ENCODE peak calls at places on chromosomes 12 and 14, in eight cellular contexts. I is HepG2, S is A549, R is HCT116, H is K562, T is H1, A is SK-N-SH, M is GM12878. N is an unnamed sample.
A peak's percentile ranks its signal among the peaks of the same experiment; 100 is the strongest.

GRCh38 chr12:12837025-12837872 is 24.1 kb downstream of the DDX47 start:
- DNase-seq in R (peak; percentile 67), I (peak; percentile 37), S (peak; percentile 81), A (peak; percentile 66), M (no peak), T (peak; percentile 51), H (peak; percentile 48), N (peak; percentile 84)

GRCh38 chr12:52043386-52044212 is 7.6 kb upstream of the NR4A1 start:
- DNase-seq in R (no peak), S (no peak), A (no peak), T (no peak), M (no peak), I (peak; percentile 52), H (no peak), N (no peak)

GRCh38 chr12:52278530-52278929 is 4.1 kb downstream of the KRT86 start:
- DNase-seq in R (no peak), I (no peak), T (no peak), H (no peak), A (no peak), M (no peak), S (peak; percentile 57), N (no peak)

GRCh38 chr14:78983126-78983525 is 813.0 kb downstream of the NRXN3 start:
- DNase-seq in H (no peak), R (no peak), M (no peak), A (no peak), T (no peak), S (no peak), I (no peak), N (peak; percentile 68)

GRCh38 chr12:26062566-26062965 is 62.3 kb downstream of the BHLHE41 start:
- DNase-seq in I (no peak), R (no peak), M (no peak), H (no peak), T (no peak), S (no peak), A (no peak), N (peak; percentile 57)

GRCh38 chr12:104742551-104742961 is 215.5 kb downstream of the SLC41A2 start:
- DNase-seq in M (no peak), T (no peak), H (no peak), R (no peak), A (no peak), S (no peak), I (no peak), N (no peak)

GRCh38 chr14:62759796-62760195 is 285.5 kb downstream of the KCNH5 start:
- DNase-seq in R (no peak), M (no peak), S (no peak), H (no peak), I (no peak), T (no peak), A (no peak), N (no peak)

GRCh38 chr12:5584776-5585560 is 153.1 kb downstream of the NTF3 start:
- DNase-seq in A (no peak), H (no peak), R (no peak), T (no peak), S (no peak), I (no peak), M (no peak), N (no peak)

DNA sequence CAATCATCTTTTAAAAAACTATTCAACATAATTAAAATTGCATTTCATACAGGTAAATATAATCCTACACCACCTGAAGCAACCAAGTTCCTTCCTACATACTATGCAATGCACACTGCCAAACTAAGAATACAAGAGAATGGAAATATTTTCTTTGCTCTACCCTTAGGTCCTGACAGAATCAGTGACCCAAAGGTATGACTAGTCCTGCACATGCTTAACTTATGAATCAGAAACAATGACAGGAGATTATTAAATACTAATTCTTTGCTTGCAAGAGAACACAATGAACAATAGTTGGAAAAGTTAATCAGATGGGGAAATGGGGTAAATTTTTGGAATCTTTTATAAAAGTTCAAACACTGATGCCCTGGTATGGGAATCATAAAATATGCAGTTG is 220.1 kb downstream of the SOX5 start:
- DNase-seq in M (no peak), T (no peak), S (no peak), H (no peak), I (no peak), A (no peak), R (no peak), N (peak; percentile 50)
- TF ChIP-seq RAD21 in M (no peak), T (no peak), S (no peak), H (no peak), I (no peak), A (no peak), R (no peak), N (no peak)

DNA sequence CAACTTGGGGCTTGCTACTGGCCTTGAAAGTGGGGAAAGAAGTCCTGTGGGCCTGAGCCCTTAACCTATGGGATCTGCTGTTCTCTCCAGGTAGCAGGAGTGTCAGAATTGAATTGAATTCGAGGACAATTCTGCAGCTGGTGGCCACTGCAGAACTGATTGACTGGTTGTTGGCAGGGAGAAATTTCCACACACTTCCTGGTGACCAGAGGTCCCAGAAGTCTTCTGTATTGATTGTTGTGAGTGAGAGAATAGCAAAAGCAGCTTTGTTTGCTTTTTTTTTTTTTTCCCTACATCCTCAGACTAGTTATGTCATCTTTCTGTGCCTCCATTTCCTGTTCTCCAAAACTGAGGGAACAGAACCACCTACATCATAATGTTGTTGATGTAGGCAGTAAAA is 64.1 kb downstream of the PRICKLE1 start:
- DNase-seq in A (no peak), S (no peak), T (no peak), I (no peak), R (no peak), H (no peak), M (no peak), N (no peak)
- TF ChIP-seq RAD21 in A (no peak), S (no peak), T (no peak), I (no peak), R (no peak), H (no peak), M (no peak), N (no peak)

DNA sequence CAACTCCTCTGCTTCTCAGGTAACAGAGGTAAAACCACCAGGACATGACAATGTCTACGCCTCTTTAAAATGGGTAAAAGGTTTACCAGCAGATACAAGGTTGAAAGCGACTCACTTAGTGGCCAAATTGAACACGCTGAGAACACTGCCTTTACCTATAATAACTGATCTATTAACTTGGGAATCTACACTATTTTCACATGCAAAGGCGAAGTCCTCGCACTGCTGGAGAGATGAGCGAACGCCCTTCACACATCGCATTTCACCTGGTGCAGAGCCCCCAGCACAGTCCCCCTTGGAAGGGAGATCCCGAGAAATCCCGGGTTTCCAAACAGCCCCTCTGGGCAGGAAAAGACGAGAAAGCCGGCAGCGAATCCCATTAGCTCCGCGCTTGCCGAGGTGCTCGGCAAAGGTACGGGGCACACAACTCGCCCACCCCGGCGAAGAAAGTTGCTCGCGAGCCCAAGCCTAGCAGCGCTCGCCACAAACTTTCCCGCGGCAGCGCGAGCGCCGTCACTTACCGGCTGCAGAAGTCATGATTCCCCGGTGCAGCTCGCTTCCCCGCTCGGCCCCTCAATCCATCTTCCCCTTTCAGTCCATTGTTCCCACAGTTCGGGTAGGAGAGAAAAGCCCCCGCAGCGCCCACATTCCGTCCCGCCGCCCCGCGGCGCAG is 427 bp downstream of the FGD6 start:
- DNase-seq in I (peak; percentile 27), H (no peak), T (no peak), A (peak; percentile 50), R (no peak), S (peak; percentile 49), M (no peak), N (no peak)
- TF ChIP-seq RAD21 in I (no peak), H (no peak), T (no peak), A (peak; percentile 7), R (no peak), S (no peak), M (no peak), N (no peak)

GRCh38 chr14:23045419-23046357 is 3.7 kb downstream of the PSMB11 start:
- DNase-seq in T (no peak), S (no peak), M (no peak), R (no peak), H (no peak), A (no peak), I (no peak), N (no peak)
- TF ChIP-seq RAD21 in T (no peak), S (no peak), M (no peak), R (no peak), H (no peak), A (no peak), I (no peak), N (no peak)

GRCh38 chr14:57637901-57638300 is 144.2 kb upstream of the CCDC198 start:
- DNase-seq in R (no peak), S (no peak), M (no peak), T (no peak), A (no peak), H (no peak), I (no peak), N (no peak)
- TF ChIP-seq RAD21 in R (no peak), S (no peak), M (no peak), T (no peak), A (no peak), H (no peak), I (no peak), N (no peak)

GRCh38 chr12:3419538-3419937 is 71.5 kb upstream of the PRMT8 start:
- DNase-seq in S (no peak), H (no peak), R (no peak), M (no peak), I (no peak), T (no peak), A (no peak), N (no peak)
- TF ChIP-seq RAD21 in S (no peak), H (no peak), R (no peak), M (no peak), I (no peak), T (no peak), A (no peak), N (no peak)

GRCh38 chr12:132159555-132160003 is 15.3 kb downstream of the NOC4L start:
- DNase-seq in H (no peak), T (no peak), S (no peak), I (no peak), A (no peak), M (no peak), R (no peak), N (no peak)

GRCh38 chr12:132161796-132162507 is 17.7 kb downstream of the NOC4L start:
- DNase-seq in H (no peak), A (no peak), T (no peak), I (no peak), M (no peak), R (no peak), S (no peak), N (no peak)

GRCh38 chr12:132160016-132160415 is 15.8 kb downstream of the NOC4L start:
- DNase-seq in S (no peak), T (no peak), I (no peak), A (no peak), R (no peak), H (no peak), M (no peak), N (no peak)

GRCh38 chr12:132161046-132161781 is 17.0 kb downstream of the NOC4L start:
- DNase-seq in S (peak; percentile 78), I (no peak), M (no peak), A (peak; percentile 51), H (no peak), T (no peak), R (peak; percentile 39), N (peak; percentile 10)

GRCh38 chr12:132160671-132161045 is 16.4 kb downstream of the NOC4L start:
- DNase-seq in H (no peak), T (no peak), S (no peak), R (no peak), M (no peak), I (no peak), A (no peak), N (no peak)
- TF ChIP-seq RAD21 in H (no peak), T (no peak), S (no peak), R (no peak), M (no peak), I (no peak), A (no peak), N (no peak)

GRCh38 chr12:2417761-2418160 is 365.0 kb downstream of the CACNA1C start:
- DNase-seq in S (no peak), T (no peak), I (no peak), A (no peak), R (no peak), H (no peak), M (no peak), N (no peak)
- TF ChIP-seq RAD21 in S (no peak), T (peak; percentile 25), I (no peak), A (no peak), R (no peak), H (no peak), M (no peak), N (no peak)

N was measured in IMR-90.